ENCODE peak calls at places on chromosomes 2 and 18, in five cellular contexts. V is GM23248, J is GM23338, I is PC-3, A is MM.1S. U is an unnamed sample.

GRCh38 chr2:96816836-96817702 is 1.0 kb downstream of the CNNM3 start:
- DNase-seq in A (no peak), V (peak), J (peak), I (peak), U (no peak)

GRCh38 chr2:187869195-187869594 is 315.0 kb upstream of the TFPI start:
- DNase-seq in I (no peak), A (peak), J (no peak), V (no peak), U (no peak)

GRCh38 chr2:144320491-144320890 is 199.4 kb downstream of the ZEB2 start:
- DNase-seq in A (no peak), V (peak), I (peak), J (no peak), U (no peak)

GRCh38 chr2:29110916-29111315 is 4.3 kb upstream of the CLIP4 start:
- DNase-seq in J (no peak), I (peak), A (peak), V (peak), U (peak)

GRCh38 chr2:241940329-241940728 is 70.8 kb downstream of the RTP5 start:
- DNase-seq in J (peak), A (no peak), I (no peak), V (peak), U (no peak)

GRCh38 chr2:26657265-26657664 is 16.1 kb upstream of the CIB4 start:
- DNase-seq in I (no peak), V (no peak), A (no peak), J (no peak), U (no peak)

GRCh38 chr18:75269696-75270095 is 59.1 kb downstream of the TSHZ1 start:
- DNase-seq in V (no peak), A (no peak), J (no peak), I (no peak), U (no peak)

GRCh38 chr2:206858972-206859739 is 80.2 kb upstream of the CPO start:
- DNase-seq in J (no peak), A (peak), I (no peak), V (no peak), U (no peak)

GRCh38 chr2:33133436-33133835 is 186.7 kb downstream of the LTBP1 start:
- DNase-seq in I (no peak), J (no peak), A (no peak), V (no peak), U (no peak)

GRCh38 chr18:73691118-73691517 is 456.5 kb downstream of the FBXO15 start:
- DNase-seq in I (peak), A (no peak), J (no peak), V (peak), U (no peak)

GRCh38 chr2:54858021-54858681 is 134.7 kb downstream of the EML6 start:
- DNase-seq in J (no peak), A (no peak), I (no peak), V (peak), U (no peak)

GRCh38 chr2:83900859-83901258 is 558.2 kb downstream of the SUCLG1 start:
- DNase-seq in A (no peak), I (peak), V (peak), J (no peak), U (peak)

GRCh38 chr18:32301976-32302743 is 112.3 kb downstream of the MEP1B start:
- DNase-seq in I (peak), V (peak), A (peak), J (no peak), U (peak)

GRCh38 chr18:42784612-42785011 is 330.9 kb downstream of the RIT2 start:
- DNase-seq in V (no peak), J (no peak), A (no peak), I (no peak), U (no peak)

GRCh38 chr18:51196811-51197660 is 445 bp downstream of the MEX3C start:
- DNase-seq in A (peak), V (peak), J (peak), I (no peak), U (peak)

GRCh38 chr2:71720283-71720560 is 266.9 kb downstream of the DYSF start:
- DNase-seq in A (no peak), V (peak), I (peak), J (no peak), U (no peak)

GRCh38 chr2:238967978-238968360 is 120.1 kb downstream of the TWIST2 start:
- DNase-seq in I (no peak), V (no peak), J (no peak), A (no peak), U (no peak)

GRCh38 chr2:101124061-101124460 is 27.1 kb downstream of the TBC1D8 start:
- DNase-seq in A (no peak), J (no peak), I (peak), V (peak), U (no peak)

GRCh38 chr18:13269599-13270011 is 51.0 kb downstream of the LDLRAD4 start:
- DNase-seq in A (no peak), I (no peak), J (no peak), V (peak), U (peak)

GRCh38 chr2:152304845-152305244 is 30.1 kb upstream of the FMNL2 start:
- DNase-seq in J (no peak), I (no peak), V (peak), A (no peak), U (no peak)

GRCh38 chr18:369224-370010 is 101.6 kb upstream of the THOC1 start:
- DNase-seq in J (no peak), A (no peak), I (no peak), V (peak), U (no peak)

GRCh38 chr2:54624611-54625071 is 98.8 kb upstream of the EML6 start:
- DNase-seq in I (no peak), V (no peak), J (no peak), A (no peak), U (no peak)

GRCh38 chr2:20738789-20739188 is 71.8 kb downstream of the GDF7 start:
- DNase-seq in A (no peak), I (no peak), V (no peak), J (no peak), U (no peak)

GRCh38 chr2:20737505-20737904 is 70.6 kb downstream of the GDF7 start:
- DNase-seq in I (no peak), V (no peak), J (no peak), A (peak), U (no peak)
- TF ChIP-seq EZH2phosphoT487 in I (no peak), V (no peak), J (no peak), A (no peak), U (no peak)

DNA sequence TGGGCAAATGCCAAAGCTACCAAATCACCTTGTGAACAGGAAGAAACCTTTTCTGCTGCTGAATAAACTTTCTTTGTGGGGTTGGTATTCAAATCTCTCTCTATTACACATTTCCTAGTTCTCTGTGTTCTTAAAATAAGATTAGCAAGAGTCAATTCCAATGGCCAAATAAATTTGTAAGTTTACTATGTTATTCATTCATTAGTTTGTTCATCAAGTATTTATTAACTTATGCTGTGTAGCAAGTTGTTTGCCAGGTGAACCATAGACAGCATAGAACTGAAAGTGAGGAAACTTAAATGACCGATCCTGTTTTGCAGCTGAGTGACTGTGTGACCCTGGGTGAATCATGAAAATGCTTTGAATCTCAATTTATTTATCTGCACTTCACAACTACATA is 37.7 kb upstream of the FSHR start:
- DNase-seq in V (no peak), I (no peak), J (no peak), A (no peak), U (no peak)
- TF ChIP-seq EZH2phosphoT487 in V (no peak), I (no peak), J (no peak), A (no peak), U (no peak)

DNA sequence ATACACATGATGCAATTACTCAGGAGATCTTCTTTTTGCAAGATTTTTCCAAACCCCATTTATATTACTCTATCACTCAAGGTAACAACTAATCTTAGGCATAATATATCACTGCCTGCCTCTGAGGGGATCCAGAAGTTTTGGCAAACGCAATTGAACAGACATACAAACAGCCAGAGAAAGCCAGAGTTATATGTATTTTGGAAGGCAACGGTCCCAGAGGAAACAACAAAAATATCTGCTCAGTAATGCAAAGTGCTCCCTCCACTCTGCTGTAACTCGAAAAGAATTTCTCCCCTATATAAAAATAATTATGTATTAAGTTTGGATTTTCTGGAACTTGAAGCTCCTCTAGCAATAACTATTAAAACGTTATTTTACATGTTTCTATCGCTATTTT is 3.9 kb upstream of the GKN1 start:
- DNase-seq in I (no peak), A (no peak), V (no peak), J (no peak), U (no peak)
- TF ChIP-seq EZH2phosphoT487 in I (no peak), A (no peak), V (no peak), J (no peak), U (no peak)

GRCh38 chr18:29840101-29840500 is 1202.4 kb downstream of the DSC3 start:
- DNase-seq in J (no peak), A (no peak), I (peak), V (peak), U (peak)
- TF ChIP-seq EZH2phosphoT487 in J (no peak), A (no peak), I (no peak), V (no peak), U (no peak)

U was measured in hepatocyte.